ENCODE peak calls at places on chromosomes 4 and X, in six cellular contexts. F, D, Y, W, K and R are unnamed samples.

GRCh38 chr4:16199132-16199531 is 27.1 kb downstream of the TAPT1 start:
- DNase-seq in F (no peak), D (no peak), Y (peak), W (no peak), K (peak), R (no peak)

GRCh38 chrX:131264665-131265064 is 24.4 kb downstream of the IGSF1 start:
- DNase-seq in F (no peak), D (no peak), Y (no peak), W (no peak), K (no peak), R (peak)

GRCh38 chr4:76200771-76201224 is 12.8 kb downstream of the SCARB2 start:
- DNase-seq in F (no peak), D (no peak), Y (no peak), W (no peak), K (peak), R (no peak)

GRCh38 chr4:73603854-73604584 is 16.2 kb downstream of the RASSF6 start:
- DNase-seq in F (no peak), D (no peak), Y (no peak), W (no peak), K (no peak), R (no peak)

GRCh38 chrX:133838761-133839676 is 146.4 kb downstream of the GPC3 start:
- DNase-seq in F (no peak), D (peak), Y (peak), W (peak), K (peak), R (no peak)

GRCh38 chr4:147530723-147531122 is 49.8 kb downstream of the EDNRA start:
- DNase-seq in F (no peak), D (no peak), Y (no peak), W (no peak), K (peak), R (no peak)

GRCh38 chrX:7083468-7084396 is 63.8 kb upstream of the STS start:
- DNase-seq in F (no peak), D (no peak), Y (no peak), W (peak), K (peak), R (no peak)

GRCh38 chrX:1466232-1466661 is 13.5 kb upstream of the ASMTL start:
- DNase-seq in F (peak), D (no peak), Y (no peak), W (no peak), K (no peak), R (no peak)

GRCh38 chr4:87121332-87122065 is 98.9 kb downstream of the KLHL8 start:
- DNase-seq in F (no peak), D (no peak), Y (no peak), W (no peak), K (no peak), R (no peak)